ENCODE peak calls at places on chromosome 17, in four cellular contexts. F, E, Y and D are unnamed samples.
A peak's percentile ranks its signal among the peaks of the same experiment; 100 is the strongest.

GRCh38 chr17:47895254-47895855 is 681 bp upstream of the SP2 start:
- DNase-seq in F (no peak), E (peak; percentile 41), Y (no peak), D (no peak)

GRCh38 chr17:81940538-81941483 is 3.7 kb upstream of the PYCR1 start:
- DNase-seq in F (no peak), E (no peak), Y (no peak), D (no peak)

GRCh38 chr17:61489719-61490490 is 37.7 kb downstream of the TBX4 start:
- DNase-seq in F (no peak), E (no peak), Y (no peak), D (no peak)

GRCh38 chr17:41406205-41406604 is 8.8 kb upstream of the KRT31 start:
- DNase-seq in F (no peak), E (no peak), Y (no peak), D (no peak)

GRCh38 chr17:75105269-75106080 is 4.3 kb upstream of the ARMC7 start:
- DNase-seq in F (no peak), E (peak; percentile 55), Y (peak; percentile 62), D (no peak)

GRCh38 chr17:74631468-74632195 is 8.1 kb upstream of the CD300E start:
- DNase-seq in F (peak; percentile 21), E (no peak), Y (no peak), D (no peak)

GRCh38 chr17:36777118-36777517 is 160.2 kb upstream of the LHX1 start:
- DNase-seq in F (no peak), E (no peak), Y (no peak), D (no peak)

GRCh38 chr17:75795820-75796607 is 11.4 kb downstream of the UNK start:
- DNase-seq in F (no peak), E (no peak), Y (no peak), D (no peak)

GRCh38 chr17:35748979-35749378 is 4.1 kb downstream of the GAS2L2 start:
- DNase-seq in F (no peak), E (no peak), Y (no peak), D (no peak)

GRCh38 chr17:2897605-2898004 is 101.4 kb downstream of the RAP1GAP2 start:
- DNase-seq in F (no peak), E (no peak), Y (no peak), D (no peak)

GRCh38 chr17:2894782-2895181 is 98.5 kb downstream of the RAP1GAP2 start:
- DNase-seq in F (no peak), E (no peak), Y (no peak), D (no peak)

GRCh38 chr17:2889256-2889655 is 93.0 kb downstream of the RAP1GAP2 start:
- DNase-seq in F (no peak), E (no peak), Y (no peak), D (no peak)

GRCh38 chr17:2893422-2893914 is 97.2 kb downstream of the RAP1GAP2 start:
- DNase-seq in F (no peak), E (no peak), Y (no peak), D (no peak)

DNA sequence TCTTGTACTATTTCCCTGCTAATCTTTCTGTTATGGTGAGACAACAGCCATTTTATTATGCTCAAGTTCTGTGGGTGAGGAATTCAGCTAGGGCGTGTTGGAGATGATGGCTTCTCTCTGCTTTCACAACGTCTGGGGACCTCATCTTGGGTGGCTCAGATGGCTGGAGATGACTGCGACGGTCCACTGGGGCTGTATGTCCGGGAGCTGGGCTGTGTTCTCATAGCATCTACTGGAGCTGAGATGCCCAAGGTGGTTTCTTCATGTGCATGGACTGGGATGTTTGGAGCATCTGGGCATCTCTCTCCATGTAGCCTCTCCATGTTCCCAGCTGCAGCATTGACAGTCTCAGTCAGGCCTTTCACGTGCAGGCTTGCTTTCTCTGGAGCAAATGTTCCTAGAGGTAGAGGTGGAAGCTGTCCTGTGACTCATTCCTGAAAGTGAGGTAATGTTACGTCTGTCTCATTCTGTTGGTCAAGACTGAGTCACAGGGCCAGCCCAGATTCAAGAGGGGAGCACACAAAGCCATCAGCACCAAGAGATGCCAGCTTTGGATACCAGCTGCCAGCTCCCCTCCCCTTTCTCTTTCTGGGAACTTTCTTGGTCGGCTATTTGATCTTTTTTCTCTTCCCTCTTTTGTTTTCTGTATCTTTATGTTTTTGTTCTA is 96.2 kb downstream of the RAP1GAP2 start:
- DNase-seq in F (no peak), E (no peak), Y (no peak), D (no peak)
- TF ChIP-seq POLR2A in F (no peak), E (no peak), Y (no peak), D (no peak)

GRCh38 chr17:161481-161880 is 20.0 kb downstream of the DOC2B start:
- DNase-seq in F (no peak), E (no peak), Y (no peak), D (no peak)
- TF ChIP-seq POLR2A in F (no peak), E (no peak), Y (no peak), D (no peak)

DNA sequence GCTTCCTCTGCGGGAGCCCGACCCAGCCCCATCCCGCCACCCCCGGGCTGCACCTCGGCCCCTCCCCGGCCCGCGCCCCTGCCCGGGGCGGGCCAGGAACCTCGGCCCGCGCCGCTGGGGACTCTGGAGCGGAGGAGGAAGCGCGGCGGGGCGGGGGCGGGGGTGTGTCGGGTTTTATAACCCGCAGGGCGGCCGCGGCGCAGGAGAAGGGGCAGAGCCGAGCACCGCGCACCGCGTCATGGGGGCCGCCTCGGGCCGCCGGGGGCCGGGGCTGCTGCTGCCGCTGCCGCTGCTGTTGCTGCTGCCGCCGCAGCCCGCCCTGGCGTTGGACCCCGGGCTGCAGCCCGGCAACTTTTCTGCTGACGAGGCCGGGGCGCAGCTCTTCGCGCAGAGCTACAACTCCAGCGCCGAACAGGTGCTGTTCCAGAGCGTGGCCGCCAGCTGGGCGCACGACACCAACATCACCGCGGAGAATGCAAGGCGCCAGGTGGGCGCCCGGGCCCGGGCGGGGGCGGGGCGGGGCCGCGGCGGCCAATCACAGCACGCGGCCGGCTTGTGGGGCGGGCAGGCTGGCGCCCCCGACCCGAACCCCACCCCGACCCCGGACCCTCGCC is at the start of gene ACE:
- DNase-seq in F (no peak), E (peak; percentile 61), Y (no peak), D (no peak)
- TF ChIP-seq POLR2A in F (no peak), E (no peak), Y (no peak), D (no peak)

GRCh38 chr17:73309727-73310555 is 1.9 kb downstream of the CDC42EP4 start:
- DNase-seq in F (no peak), E (peak; percentile 88), Y (no peak), D (no peak)
- TF ChIP-seq POLR2A in F (no peak), E (no peak), Y (no peak), D (no peak)

GRCh38 chr17:29586676-29587469 is 2.6 kb downstream of the GIT1 start:
- DNase-seq in F (no peak), E (no peak), Y (no peak), D (no peak)

GRCh38 chr17:29584452-29585079 is 4.9 kb downstream of the GIT1 start:
- DNase-seq in F (no peak), E (no peak), Y (no peak), D (no peak)

GRCh38 chr17:29587591-29587990 is 1.9 kb downstream of the GIT1 start:
- DNase-seq in F (no peak), E (no peak), Y (no peak), D (no peak)

GRCh38 chr17:29583324-29584248 is 5.9 kb downstream of the GIT1 start:
- DNase-seq in F (peak; percentile 16), E (no peak), Y (no peak), D (no peak)

DNA sequence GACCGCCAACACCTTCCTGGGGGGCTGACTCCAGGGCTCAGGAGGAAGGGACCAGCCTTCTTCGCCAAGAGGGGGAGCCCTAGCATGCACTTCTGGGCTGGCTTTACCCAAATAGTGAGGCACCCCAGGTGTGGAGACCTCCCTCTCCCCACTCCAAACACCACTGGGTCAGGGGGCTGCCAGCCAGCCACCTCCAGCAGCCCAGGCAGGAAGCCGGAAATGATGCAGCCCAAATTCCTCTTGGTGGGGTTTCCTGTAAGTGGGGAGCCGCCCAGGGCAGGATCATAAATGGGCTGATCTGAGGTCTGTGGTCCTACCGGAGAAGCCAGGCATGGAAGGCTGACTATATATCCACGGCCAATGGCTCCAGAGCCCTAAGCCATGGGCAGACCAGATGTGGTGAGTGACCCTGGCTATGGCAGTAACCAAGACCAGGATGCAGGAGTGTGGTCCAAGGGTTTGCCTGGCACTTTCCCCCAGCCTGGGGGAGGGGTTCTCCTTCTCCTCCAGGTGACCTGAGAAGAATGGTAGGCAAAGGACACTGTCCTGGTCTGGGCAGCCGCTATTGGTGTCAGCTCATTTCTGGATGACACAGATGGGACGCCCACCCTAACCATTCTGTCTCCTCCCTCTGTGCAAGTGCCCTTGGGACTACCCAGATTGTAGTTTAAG is 4.2 kb downstream of the GIT1 start:
- DNase-seq in F (no peak), E (no peak), Y (no peak), D (no peak)
- TF ChIP-seq POLR2A in F (no peak), E (no peak), Y (no peak), D (peak; percentile 31)

GRCh38 chr17:17751996-17752821 is 71.0 kb downstream of the RAI1 start:
- DNase-seq in F (peak; percentile 95), E (peak; percentile 98), Y (peak; percentile 96), D (peak; percentile 88)

GRCh38 chr17:17749921-17750320 is 68.7 kb downstream of the RAI1 start:
- DNase-seq in F (no peak), E (peak; percentile 80), Y (no peak), D (no peak)

GRCh38 chr17:17750881-17751280 is 69.6 kb downstream of the RAI1 start:
- DNase-seq in F (no peak), E (no peak), Y (peak; percentile 57), D (no peak)

GRCh38 chr17:17752822-17753448 is 71.7 kb downstream of the RAI1 start:
- DNase-seq in F (no peak), E (no peak), Y (no peak), D (no peak)

DNA sequence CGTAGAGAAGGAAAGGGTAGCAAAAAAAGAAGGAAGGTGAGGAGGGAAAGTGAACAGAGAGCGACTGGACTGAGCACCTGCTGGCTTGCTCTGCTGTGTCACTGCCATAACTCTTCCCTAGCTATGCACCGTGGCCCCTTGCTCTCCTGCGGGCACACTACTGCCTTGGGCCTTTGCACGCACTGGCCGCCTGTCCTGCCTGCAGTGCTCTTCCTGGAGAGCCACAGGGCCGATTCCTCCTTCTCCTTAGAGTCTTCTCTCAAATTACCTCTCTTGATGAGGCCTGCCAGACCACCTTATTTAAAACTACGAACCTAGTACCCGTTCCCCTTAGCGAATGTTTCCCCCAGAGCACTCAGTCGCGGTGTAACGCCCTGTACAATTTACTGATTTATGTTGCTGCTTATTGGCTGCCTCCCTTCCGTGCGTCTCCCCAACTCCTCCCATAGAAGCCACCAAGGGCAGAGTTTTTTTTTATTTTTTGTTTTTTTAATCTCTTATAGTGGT is 70.3 kb downstream of the RAI1 start:
- DNase-seq in F (no peak), E (no peak), Y (no peak), D (no peak)
- TF ChIP-seq POLR2A in F (no peak), E (no peak), Y (no peak), D (no peak)

DNA sequence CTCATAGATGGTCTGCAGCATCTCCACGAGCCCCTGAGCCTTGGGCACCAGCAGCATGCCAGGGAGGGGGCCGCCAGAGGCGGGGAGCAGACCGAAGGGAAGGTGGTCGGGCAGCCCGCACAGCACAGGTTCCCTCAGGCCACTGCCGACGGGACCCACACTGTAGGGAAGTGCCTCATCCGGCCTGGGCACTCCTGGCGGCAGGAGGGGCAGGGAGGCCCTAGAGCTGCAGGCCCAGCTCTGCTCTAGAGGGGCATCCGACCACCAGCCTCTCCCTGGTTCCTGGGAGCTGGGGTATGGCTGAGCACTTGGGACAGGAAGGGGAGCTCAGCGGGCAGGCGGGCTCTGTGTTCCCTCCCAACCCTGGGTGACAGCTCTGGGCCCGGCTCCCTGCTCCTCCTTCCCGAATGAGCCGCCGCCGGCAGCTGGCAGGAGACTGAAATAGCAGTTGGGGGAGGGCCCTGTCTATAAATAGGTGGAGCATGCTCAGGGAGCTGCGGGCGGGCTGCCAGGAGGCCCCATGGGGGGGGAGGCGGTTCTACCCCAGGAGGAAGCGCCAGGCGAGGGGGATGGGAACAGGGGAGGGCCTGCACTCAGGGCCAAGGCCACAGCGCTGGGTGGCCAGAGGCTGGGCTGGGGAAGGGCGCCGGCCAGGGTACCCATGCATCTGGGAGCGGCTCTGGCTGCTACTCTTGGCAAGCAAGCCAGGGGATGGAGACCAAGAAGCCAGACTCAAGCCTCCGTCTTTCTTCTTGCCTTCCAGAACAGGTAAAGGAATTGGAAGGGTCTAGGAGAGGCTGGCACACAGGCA is 12.4 kb downstream of the HDAC5 start:
- DNase-seq in F (peak; percentile 92), E (peak; percentile 98), Y (peak; percentile 86), D (peak; percentile 37)
- TF ChIP-seq POLR2A in F (no peak), E (peak; percentile 51), Y (no peak), D (peak; percentile 65)